ENCODE peak calls at places on chromosomes 4 and X, in four cellular contexts. C is psoas muscle, O is sigmoid colon, K is IMR-90. Q is an unnamed sample. For H3K4me1, the result is how much of the 10 kb centered on the place peaks cover.

GRCh38 chr4:6087669-6088068 is 69.4 kb upstream of the C4orf50 start:
- DNase-seq in O (peak), K (peak), C (no peak), Q (no peak)

GRCh38 chrX:87517571-87518141 is at the start of gene KLHL4:
- DNase-seq in O (no peak), C (no peak), K (peak), Q (no peak)

GRCh38 chr4:126679303-126679702 is 953.5 kb upstream of the INTU start:
- DNase-seq in C (no peak), K (no peak), O (no peak), Q (no peak)

GRCh38 chr4:113293043-113293560 is 243.6 kb downstream of the ANK2 start:
- DNase-seq in C (peak), K (peak), O (peak), Q (no peak)

GRCh38 chr4:70559924-70560323 is 32.1 kb upstream of the AMBN start:
- DNase-seq in C (no peak), K (no peak), O (no peak), Q (no peak)

GRCh38 chr4:184460495-184461285 is 13.7 kb downstream of the IRF2 start:
- DNase-seq in O (no peak), C (no peak), K (no peak), Q (no peak)

GRCh38 chr4:26075588-26075987 is 161.6 kb downstream of the SMIM20 start:
- DNase-seq in C (no peak), O (no peak), K (no peak), Q (no peak)

GRCh38 chr4:159160242-159160641 is 57.4 kb downstream of the RAPGEF2 start:
- DNase-seq in K (no peak), C (no peak), O (no peak), Q (no peak)

GRCh38 chr4:153159016-153159415 is 45.2 kb upstream of the TRIM2 start:
- DNase-seq in K (no peak), C (no peak), O (no peak), Q (no peak)

GRCh38 chr4:56641494-56642051 is 39.5 kb downstream of the HOPX start:
- DNase-seq in C (no peak), O (no peak), K (peak), Q (no peak)

GRCh38 chrX:38755319-38755718 is 45.9 kb upstream of the MID1IP1 start:
- DNase-seq in O (no peak), C (no peak), K (no peak), Q (no peak)

GRCh38 chr4:7581477-7581876 is 146.7 kb upstream of the PSAPL1 start:
- DNase-seq in C (no peak), K (peak), O (no peak), Q (no peak)

GRCh38 chr4:100189820-100190642 is at the start of gene DDIT4L:
- DNase-seq in O (peak), K (peak), C (peak), Q (peak)

GRCh38 chr4:101977096-101977495 is 186.6 kb downstream of the BANK1 start:
- DNase-seq in K (peak), O (no peak), C (peak), Q (no peak)

GRCh38 chrX:44343412-44343942 is at the start of gene EFHC2:
- DNase-seq in O (peak), C (peak), K (no peak), Q (peak)
- H3K4me1 ChIP-seq in O (under half), C (under half), K (under half), Q (under half)

GRCh38 chrX:139078761-139079160 is 367.2 kb upstream of the FGF13 start:
- DNase-seq in O (no peak), K (no peak), C (no peak), Q (no peak)
- H3K4me1 ChIP-seq in O (under half), K (under half), C (under half), Q (under half)

DNA sequence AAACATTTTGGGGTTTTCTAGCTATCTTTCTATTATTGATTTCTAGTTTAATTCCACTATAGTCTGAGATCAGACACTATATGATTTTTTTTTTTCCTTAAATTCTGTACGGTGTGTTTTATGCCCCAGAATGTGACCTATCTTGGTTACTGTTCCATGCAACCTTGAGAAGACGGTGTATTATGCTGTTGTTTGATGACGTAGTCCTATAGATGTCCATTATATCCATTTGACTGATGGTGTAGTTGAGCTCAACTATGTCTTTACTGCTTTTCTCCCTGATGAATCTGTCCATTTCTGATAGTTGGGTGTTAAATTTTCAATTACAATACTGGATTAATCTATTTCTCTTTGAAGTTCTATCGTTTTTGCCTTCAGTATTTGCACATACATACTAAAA is 212.5 kb downstream of the NDST4 start:
- DNase-seq in K (no peak), O (no peak), C (no peak), Q (no peak)
- H3K4me1 ChIP-seq in K (under half), O (under half), C (under half), Q (under half)

GRCh38 chr4:183178201-183178600 is 79.1 kb downstream of the WWC2 start:
- DNase-seq in C (no peak), O (no peak), K (no peak), Q (no peak)
- H3K4me1 ChIP-seq in C (under half), O (under half), K (under half), Q (half or more)

Q was measured in left ventricle myocardium inferior.